ENCODE peak calls at places on chromosome 11, in nine cellular contexts. W is effector memory CD4-positive, alpha-beta T cell; Y is hippocampal formation; A is endodermal cell; Q is neural crest cell; U is AG04450; D is KBM-7; V is T-helper 9 cell; C is activated T-cell treated with anti-CD3 and anti-CD28 coated beads, Interleukin-2, amount 50 U/mL, for 4 hours. M is an unnamed sample.

GRCh38 chr11:61880050-61880449 is 11.3 kb downstream of the FADS3 start:
- DNase-seq in W (no peak), Y (no peak), A (no peak), Q (no peak), U (no peak), D (no peak), V (no peak), C (no peak), M (no peak)

GRCh38 chr11:45554230-45554967 is 111.0 kb downstream of the CHST1 start:
- DNase-seq in W (no peak), Y (no peak), A (no peak), Q (no peak), U (no peak), D (no peak), V (no peak), C (no peak), M (no peak)

GRCh38 chr11:115503886-115504278 is 333 bp downstream of the CADM1 start:
- DNase-seq in W (no peak), Y (no peak), A (no peak), Q (no peak), U (no peak), D (no peak), V (no peak), C (no peak), M (no peak)

GRCh38 chr11:115982666-115983065 is 478.5 kb upstream of the CADM1 start:
- DNase-seq in W (no peak), Y (no peak), A (no peak), Q (no peak), U (no peak), D (no peak), V (no peak), C (no peak), M (no peak)

GRCh38 chr11:112885744-112886706 is 75.2 kb upstream of the NCAM1 start:
- DNase-seq in W (no peak), Y (no peak), A (no peak), Q (no peak), U (no peak), D (no peak), V (no peak), C (no peak), M (peak; percentile 23)

GRCh38 chr11:94706211-94706610 is 61.9 kb upstream of the AMOTL1 start:
- DNase-seq in W (no peak), Y (no peak), A (no peak), Q (no peak), U (no peak), D (no peak), V (no peak), C (no peak), M (peak; percentile 76)

GRCh38 chr11:72704028-72704782 is 30.0 kb upstream of the PDE2A start:
- DNase-seq in W (no peak), Y (no peak), A (peak; percentile 73), Q (no peak), U (no peak), D (no peak), V (no peak), C (no peak), M (no peak)

GRCh38 chr11:86548278-86548917 is 124.0 kb downstream of the ME3 start:
- DNase-seq in W (no peak), Y (no peak), A (no peak), Q (no peak), U (no peak), D (no peak), V (no peak), C (no peak), M (no peak)

GRCh38 chr11:92457250-92457649 is 232.6 kb downstream of the FAT3 start:
- DNase-seq in W (no peak), Y (no peak), A (no peak), Q (no peak), U (no peak), D (no peak), V (no peak), C (no peak), M (no peak)

GRCh38 chr11:42974510-42974909 is 337.3 kb upstream of the API5 start:
- DNase-seq in W (no peak), Y (no peak), A (peak; percentile 79), Q (no peak), U (no peak), D (no peak), V (no peak), C (no peak), M (no peak)

GRCh38 chr11:46075168-46075567 is 46.1 kb downstream of the PHF21A start:
- DNase-seq in W (no peak), Y (no peak), A (no peak), Q (no peak), U (peak; percentile 54), D (no peak), V (no peak), C (no peak), M (no peak)

GRCh38 chr11:75280770-75281468 is 40.3 kb downstream of the TPBGL start:
- DNase-seq in W (no peak), Y (no peak), A (peak; percentile 73), Q (no peak), U (no peak), D (no peak), V (no peak), C (no peak), M (no peak)

GRCh38 chr11:130916910-130917309 is 631 bp upstream of the SNX19 start:
- DNase-seq in W (no peak), Y (no peak), A (no peak), Q (no peak), U (no peak), D (no peak), V (no peak), C (no peak), M (no peak)

GRCh38 chr11:88508808-88509581 is 171.5 kb upstream of the CTSC start:
- DNase-seq in W (no peak), Y (no peak), A (peak; percentile 82), Q (peak; percentile 5), U (no peak), D (no peak), V (no peak), C (no peak), M (peak; percentile 75)

GRCh38 chr11:61985863-61986262 is 18.4 kb upstream of the FTH1 start:
- DNase-seq in W (no peak), Y (no peak), A (no peak), Q (no peak), U (no peak), D (no peak), V (no peak), C (no peak), M (peak; percentile 67)

GRCh38 chr11:2305862-2306823 is 4.3 kb downstream of the TSPAN32 start:
- DNase-seq in W (no peak), Y (no peak), A (peak; percentile 42), Q (no peak), U (peak; percentile 50), D (no peak), V (no peak), C (no peak), M (peak; percentile 41)

GRCh38 chr11:45146072-45147016 is at the start of gene PRDM11:
- DNase-seq in W (peak; percentile 45), Y (peak; percentile 42), A (peak; percentile 75), Q (peak; percentile 46), U (peak; percentile 34), D (peak; percentile 51), V (peak; percentile 49), C (peak; percentile 67), M (peak; percentile 82)

GRCh38 chr11:37259734-37260133 is 661.7 kb upstream of the RAG2 start:
- DNase-seq in W (no peak), Y (no peak), A (no peak), Q (no peak), U (no peak), D (no peak), V (no peak), C (no peak), M (no peak)

GRCh38 chr11:116690623-116691022 is 82.2 kb downstream of the BUD13 start:
- DNase-seq in W (no peak), Y (no peak), A (no peak), Q (no peak), U (no peak), D (no peak), V (no peak), C (no peak), M (no peak)

GRCh38 chr11:130737041-130737830 is 179.0 kb downstream of the SNX19 start:
- DNase-seq in W (no peak), Y (no peak), A (peak; percentile 41), Q (no peak), U (no peak), D (no peak), V (no peak), C (no peak), M (no peak)

GRCh38 chr11:10488581-10489443 is 33.7 kb downstream of the AMPD3 start:
- DNase-seq in W (no peak), Y (no peak), A (peak; percentile 34), Q (no peak), U (no peak), D (no peak), V (no peak), C (no peak), M (no peak)

M was measured in islet precursor cell.